ENCODE peak calls at places on chromosomes 12 and 14, in nine cellular contexts. One of them, this sample, is unnamed. For H3K9me3, the result is how much of the 10 kb centered on the place peaks cover.

GRCh38 chr14:99821519-99822165 is 28.4 kb downstream of the EML1 start:
- DNase-seq in A549: no peak
- DNase-seq in PC-3: peak
- DNase-seq in trophoblast cell: no peak
- DNase-seq in right atrium auricular region: no peak
- DNase-seq in prostate gland: no peak
- DNase-seq in small intestine: peak
- DNase-seq in Peyer's patch: no peak
- DNase-seq in SK-N-SH: peak
- DNase-seq in this sample: no peak

GRCh38 chr12:123388218-123388947 is 4.5 kb downstream of the KMT5A start:
- DNase-seq in right atrium auricular region: peak
- DNase-seq in trophoblast cell: peak
- DNase-seq in PC-3: peak
- DNase-seq in A549: peak
- DNase-seq in prostate gland: peak
- DNase-seq in small intestine: peak
- DNase-seq in Peyer's patch: peak
- DNase-seq in SK-N-SH: peak
- DNase-seq in this sample: peak

GRCh38 chr14:104694991-104695659 is 5.7 kb downstream of the INF2 start:
- DNase-seq in right atrium auricular region: no peak
- DNase-seq in trophoblast cell: no peak
- DNase-seq in SK-N-SH: no peak
- DNase-seq in small intestine: no peak
- DNase-seq in A549: no peak
- DNase-seq in Peyer's patch: no peak
- DNase-seq in prostate gland: no peak
- DNase-seq in PC-3: peak
- DNase-seq in this sample: no peak

GRCh38 chr14:34232790-34233189 is 229.2 kb downstream of the SPTSSA start:
- DNase-seq in small intestine: peak
- DNase-seq in right atrium auricular region: no peak
- DNase-seq in Peyer's patch: no peak
- DNase-seq in PC-3: no peak
- DNase-seq in SK-N-SH: no peak
- DNase-seq in A549: no peak
- DNase-seq in prostate gland: no peak
- DNase-seq in trophoblast cell: no peak
- DNase-seq in this sample: no peak

GRCh38 chr14:36452850-36453249 is 67.2 kb downstream of the NKX2-1 start:
- DNase-seq in Peyer's patch: no peak
- DNase-seq in right atrium auricular region: no peak
- DNase-seq in PC-3: no peak
- DNase-seq in prostate gland: no peak
- DNase-seq in small intestine: no peak
- DNase-seq in trophoblast cell: no peak
- DNase-seq in SK-N-SH: no peak
- DNase-seq in A549: no peak
- DNase-seq in this sample: no peak

GRCh38 chr14:103867523-103867953 is 20.2 kb upstream of the PPP1R13B start:
- DNase-seq in right atrium auricular region: no peak
- DNase-seq in SK-N-SH: peak
- DNase-seq in trophoblast cell: no peak
- DNase-seq in A549: no peak
- DNase-seq in small intestine: no peak
- DNase-seq in Peyer's patch: no peak
- DNase-seq in PC-3: no peak
- DNase-seq in prostate gland: peak
- DNase-seq in this sample: no peak

GRCh38 chr12:13041224-13041623 is 3.0 kb upstream of the FAM234B start:
- DNase-seq in A549: no peak
- DNase-seq in right atrium auricular region: no peak
- DNase-seq in small intestine: no peak
- DNase-seq in Peyer's patch: no peak
- DNase-seq in SK-N-SH: no peak
- DNase-seq in PC-3: no peak
- DNase-seq in prostate gland: no peak
- DNase-seq in trophoblast cell: no peak
- DNase-seq in this sample: no peak

GRCh38 chr12:122643207-122643805 is 59.9 kb downstream of the HCAR2 start:
- DNase-seq in Peyer's patch: no peak
- DNase-seq in A549: no peak
- DNase-seq in right atrium auricular region: no peak
- DNase-seq in PC-3: no peak
- DNase-seq in SK-N-SH: no peak
- DNase-seq in trophoblast cell: no peak
- DNase-seq in prostate gland: no peak
- DNase-seq in small intestine: no peak
- DNase-seq in this sample: no peak

DNA sequence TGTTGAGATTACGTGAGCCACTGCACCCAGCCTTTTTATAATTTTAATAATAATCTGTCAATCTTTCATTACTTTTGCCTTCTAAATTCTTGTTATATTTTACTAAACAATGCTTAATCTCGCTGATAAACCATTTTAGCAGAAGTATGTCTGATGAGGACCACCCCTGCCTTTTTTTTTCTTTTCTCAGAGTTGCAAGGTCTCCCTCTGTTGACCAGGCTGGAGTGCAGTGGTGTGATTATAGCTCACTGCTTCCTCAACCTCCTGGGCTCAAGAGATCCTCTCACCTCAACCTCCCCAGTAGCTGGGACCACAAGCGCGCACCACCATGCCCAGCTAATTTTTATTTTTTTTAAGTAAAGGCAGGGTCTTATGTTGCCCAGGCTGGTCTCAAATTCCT is 118.6 kb upstream of the DNM1L start:
- DNase-seq in A549: no peak
- DNase-seq in small intestine: no peak
- DNase-seq in trophoblast cell: no peak
- DNase-seq in SK-N-SH: no peak
- DNase-seq in right atrium auricular region: no peak
- DNase-seq in PC-3: no peak
- DNase-seq in Peyer's patch: no peak
- DNase-seq in prostate gland: no peak
- DNase-seq in this sample: no peak
- H3K4me3 ChIP-seq in A549: no peak
- H3K4me3 ChIP-seq in small intestine: no peak
- H3K4me3 ChIP-seq in trophoblast cell: no peak
- H3K4me3 ChIP-seq in SK-N-SH: no peak
- H3K4me3 ChIP-seq in right atrium auricular region: no peak
- H3K4me3 ChIP-seq in PC-3: no peak
- H3K4me3 ChIP-seq in Peyer's patch: no peak
- H3K4me3 ChIP-seq in prostate gland: no peak
- H3K4me3 ChIP-seq in this sample: no peak

GRCh38 chr12:132217371-132217770 is 73.1 kb downstream of the NOC4L start:
- DNase-seq in PC-3: no peak
- DNase-seq in prostate gland: no peak
- DNase-seq in small intestine: no peak
- DNase-seq in Peyer's patch: no peak
- DNase-seq in trophoblast cell: no peak
- DNase-seq in right atrium auricular region: no peak
- DNase-seq in A549: no peak
- DNase-seq in SK-N-SH: no peak
- DNase-seq in this sample: no peak

GRCh38 chr12:132216354-132216987 is 72.2 kb downstream of the NOC4L start:
- DNase-seq in trophoblast cell: no peak
- DNase-seq in right atrium auricular region: no peak
- DNase-seq in prostate gland: no peak
- DNase-seq in A549: no peak
- DNase-seq in small intestine: no peak
- DNase-seq in Peyer's patch: no peak
- DNase-seq in SK-N-SH: no peak
- DNase-seq in PC-3: no peak
- DNase-seq in this sample: no peak

GRCh38 chr12:132214906-132215643 is 70.8 kb downstream of the NOC4L start:
- DNase-seq in PC-3: no peak
- DNase-seq in SK-N-SH: no peak
- DNase-seq in small intestine: no peak
- DNase-seq in Peyer's patch: no peak
- DNase-seq in trophoblast cell: no peak
- DNase-seq in right atrium auricular region: no peak
- DNase-seq in A549: no peak
- DNase-seq in prostate gland: no peak
- DNase-seq in this sample: no peak

GRCh38 chr12:132214161-132214476 is 69.9 kb downstream of the NOC4L start:
- DNase-seq in trophoblast cell: no peak
- DNase-seq in Peyer's patch: no peak
- DNase-seq in PC-3: no peak
- DNase-seq in SK-N-SH: no peak
- DNase-seq in prostate gland: no peak
- DNase-seq in A549: no peak
- DNase-seq in right atrium auricular region: no peak
- DNase-seq in small intestine: no peak
- DNase-seq in this sample: no peak

GRCh38 chr12:132215644-132215989 is 71.4 kb downstream of the NOC4L start:
- DNase-seq in prostate gland: no peak
- DNase-seq in A549: no peak
- DNase-seq in right atrium auricular region: no peak
- DNase-seq in Peyer's patch: no peak
- DNase-seq in PC-3: no peak
- DNase-seq in trophoblast cell: no peak
- DNase-seq in small intestine: no peak
- DNase-seq in SK-N-SH: no peak
- DNase-seq in this sample: no peak
- H3K9me3 ChIP-seq in prostate gland: under half
- H3K9me3 ChIP-seq in A549: under half
- H3K9me3 ChIP-seq in right atrium auricular region: under half
- H3K9me3 ChIP-seq in Peyer's patch: under half
- H3K9me3 ChIP-seq in PC-3: under half
- H3K9me3 ChIP-seq in trophoblast cell: under half
- H3K9me3 ChIP-seq in small intestine: under half
- H3K9me3 ChIP-seq in SK-N-SH: under half
- H3K9me3 ChIP-seq in this sample: under half

GRCh38 chr12:74539765-74540526 is 2.3 kb downstream of the ATXN7L3B start:
- DNase-seq in right atrium auricular region: no peak
- DNase-seq in A549: no peak
- DNase-seq in small intestine: no peak
- DNase-seq in Peyer's patch: no peak
- DNase-seq in SK-N-SH: no peak
- DNase-seq in prostate gland: no peak
- DNase-seq in PC-3: no peak
- DNase-seq in trophoblast cell: no peak
- DNase-seq in this sample: no peak
- H3K4me3 ChIP-seq in right atrium auricular region: peak
- H3K4me3 ChIP-seq in A549: peak
- H3K4me3 ChIP-seq in small intestine: peak
- H3K4me3 ChIP-seq in Peyer's patch: peak
- H3K4me3 ChIP-seq in SK-N-SH: peak
- H3K4me3 ChIP-seq in prostate gland: peak
- H3K4me3 ChIP-seq in PC-3: peak
- H3K4me3 ChIP-seq in trophoblast cell: no peak
- H3K4me3 ChIP-seq in this sample: no peak

GRCh38 chr14:28515571-28515970 is 251.0 kb upstream of the FOXG1 start:
- DNase-seq in A549: no peak
- DNase-seq in trophoblast cell: no peak
- DNase-seq in prostate gland: no peak
- DNase-seq in small intestine: no peak
- DNase-seq in SK-N-SH: no peak
- DNase-seq in PC-3: peak
- DNase-seq in Peyer's patch: no peak
- DNase-seq in right atrium auricular region: no peak
- DNase-seq in this sample: no peak
- H3K9me3 ChIP-seq in A549: under half
- H3K9me3 ChIP-seq in trophoblast cell: under half
- H3K9me3 ChIP-seq in prostate gland: under half
- H3K9me3 ChIP-seq in small intestine: under half
- H3K9me3 ChIP-seq in SK-N-SH: under half
- H3K9me3 ChIP-seq in PC-3: under half
- H3K9me3 ChIP-seq in Peyer's patch: under half
- H3K9me3 ChIP-seq in right atrium auricular region: under half
- H3K9me3 ChIP-seq in this sample: under half

This sample was measured in WERI-Rb-1.